ENCODE peak calls at places on chromosomes 7 and 10, in eight cellular contexts. One of them, this sample, is unnamed.

GRCh38 chr10:70935125-70935625 is 46.8 kb upstream of the PCBD1 start:
- DNase-seq in CD8-positive, alpha-beta T cell: no peak
- DNase-seq in activated CD8-positive, alpha-beta memory T cell treated with anti-CD3 and anti-CD28 coated beads for 48 hours: no peak
- DNase-seq in H9: no peak
- DNase-seq in 8988T: no peak
- DNase-seq in GM12891: no peak
- DNase-seq in dorsolateral prefrontal cortex: no peak
- DNase-seq in stimulated activated CD4-positive, alpha-beta T cell treated with anti-CD3 and anti-CD28 coated beads, Interleukin-1b, Interleukin-23, amount 100 ng/mL, for 4 hours: no peak
- DNase-seq in this sample: no peak

GRCh38 chr10:34702093-34702952 is 112.8 kb downstream of the PARD3 start:
- DNase-seq in CD8-positive, alpha-beta T cell: no peak
- DNase-seq in activated CD8-positive, alpha-beta memory T cell treated with anti-CD3 and anti-CD28 coated beads for 48 hours: no peak
- DNase-seq in H9: no peak
- DNase-seq in 8988T: no peak
- DNase-seq in GM12891: no peak
- DNase-seq in dorsolateral prefrontal cortex: no peak
- DNase-seq in stimulated activated CD4-positive, alpha-beta T cell treated with anti-CD3 and anti-CD28 coated beads, Interleukin-1b, Interleukin-23, amount 100 ng/mL, for 4 hours: no peak
- DNase-seq in this sample: no peak

GRCh38 chr7:34066968-34067367 is 161.6 kb downstream of the BMPER start:
- DNase-seq in CD8-positive, alpha-beta T cell: no peak
- DNase-seq in activated CD8-positive, alpha-beta memory T cell treated with anti-CD3 and anti-CD28 coated beads for 48 hours: no peak
- DNase-seq in H9: peak
- DNase-seq in 8988T: no peak
- DNase-seq in GM12891: no peak
- DNase-seq in dorsolateral prefrontal cortex: no peak
- DNase-seq in stimulated activated CD4-positive, alpha-beta T cell treated with anti-CD3 and anti-CD28 coated beads, Interleukin-1b, Interleukin-23, amount 100 ng/mL, for 4 hours: no peak
- DNase-seq in this sample: no peak

GRCh38 chr7:128962837-128963236 is 25.1 kb downstream of the IRF5 start:
- DNase-seq in CD8-positive, alpha-beta T cell: no peak
- DNase-seq in activated CD8-positive, alpha-beta memory T cell treated with anti-CD3 and anti-CD28 coated beads for 48 hours: no peak
- DNase-seq in H9: no peak
- DNase-seq in 8988T: no peak
- DNase-seq in GM12891: no peak
- DNase-seq in dorsolateral prefrontal cortex: no peak
- DNase-seq in stimulated activated CD4-positive, alpha-beta T cell treated with anti-CD3 and anti-CD28 coated beads, Interleukin-1b, Interleukin-23, amount 100 ng/mL, for 4 hours: no peak
- DNase-seq in this sample: no peak

GRCh38 chr10:88831709-88832108 is 19.9 kb downstream of the ANKRD22 start:
- DNase-seq in CD8-positive, alpha-beta T cell: peak
- DNase-seq in activated CD8-positive, alpha-beta memory T cell treated with anti-CD3 and anti-CD28 coated beads for 48 hours: no peak
- DNase-seq in H9: no peak
- DNase-seq in 8988T: no peak
- DNase-seq in GM12891: no peak
- DNase-seq in dorsolateral prefrontal cortex: no peak
- DNase-seq in stimulated activated CD4-positive, alpha-beta T cell treated with anti-CD3 and anti-CD28 coated beads, Interleukin-1b, Interleukin-23, amount 100 ng/mL, for 4 hours: no peak
- DNase-seq in this sample: peak

GRCh38 chr10:131991726-131992125 is 10.0 kb upstream of the BNIP3 start:
- DNase-seq in CD8-positive, alpha-beta T cell: no peak
- DNase-seq in activated CD8-positive, alpha-beta memory T cell treated with anti-CD3 and anti-CD28 coated beads for 48 hours: no peak
- DNase-seq in H9: no peak
- DNase-seq in 8988T: no peak
- DNase-seq in GM12891: no peak
- DNase-seq in dorsolateral prefrontal cortex: no peak
- DNase-seq in stimulated activated CD4-positive, alpha-beta T cell treated with anti-CD3 and anti-CD28 coated beads, Interleukin-1b, Interleukin-23, amount 100 ng/mL, for 4 hours: no peak
- DNase-seq in this sample: no peak

GRCh38 chr7:5423272-5423843 is at the start of gene TNRC18:
- DNase-seq in CD8-positive, alpha-beta T cell: no peak
- DNase-seq in activated CD8-positive, alpha-beta memory T cell treated with anti-CD3 and anti-CD28 coated beads for 48 hours: no peak
- DNase-seq in H9: no peak
- DNase-seq in 8988T: peak
- DNase-seq in GM12891: no peak
- DNase-seq in dorsolateral prefrontal cortex: no peak
- DNase-seq in stimulated activated CD4-positive, alpha-beta T cell treated with anti-CD3 and anti-CD28 coated beads, Interleukin-1b, Interleukin-23, amount 100 ng/mL, for 4 hours: no peak
- DNase-seq in this sample: no peak

GRCh38 chr7:48242846-48243245 is 71.6 kb downstream of the ABCA13 start:
- DNase-seq in CD8-positive, alpha-beta T cell: no peak
- DNase-seq in activated CD8-positive, alpha-beta memory T cell treated with anti-CD3 and anti-CD28 coated beads for 48 hours: no peak
- DNase-seq in H9: no peak
- DNase-seq in 8988T: no peak
- DNase-seq in GM12891: no peak
- DNase-seq in dorsolateral prefrontal cortex: no peak
- DNase-seq in stimulated activated CD4-positive, alpha-beta T cell treated with anti-CD3 and anti-CD28 coated beads, Interleukin-1b, Interleukin-23, amount 100 ng/mL, for 4 hours: no peak
- DNase-seq in this sample: no peak

GRCh38 chr7:142896151-142896550 is 10.6 kb upstream of the TRPV6 start:
- DNase-seq in CD8-positive, alpha-beta T cell: peak
- DNase-seq in activated CD8-positive, alpha-beta memory T cell treated with anti-CD3 and anti-CD28 coated beads for 48 hours: no peak
- DNase-seq in H9: peak
- DNase-seq in 8988T: no peak
- DNase-seq in GM12891: no peak
- DNase-seq in dorsolateral prefrontal cortex: no peak
- DNase-seq in stimulated activated CD4-positive, alpha-beta T cell treated with anti-CD3 and anti-CD28 coated beads, Interleukin-1b, Interleukin-23, amount 100 ng/mL, for 4 hours: no peak
- DNase-seq in this sample: no peak

GRCh38 chr7:68247566-68247965 is 1250.9 kb downstream of the TYW1 start:
- DNase-seq in CD8-positive, alpha-beta T cell: no peak
- DNase-seq in activated CD8-positive, alpha-beta memory T cell treated with anti-CD3 and anti-CD28 coated beads for 48 hours: no peak
- DNase-seq in H9: no peak
- DNase-seq in 8988T: no peak
- DNase-seq in GM12891: no peak
- DNase-seq in dorsolateral prefrontal cortex: no peak
- DNase-seq in stimulated activated CD4-positive, alpha-beta T cell treated with anti-CD3 and anti-CD28 coated beads, Interleukin-1b, Interleukin-23, amount 100 ng/mL, for 4 hours: no peak
- DNase-seq in this sample: no peak

GRCh38 chr10:88962336-88962735 is 9.8 kb upstream of the ACTA2 start:
- DNase-seq in CD8-positive, alpha-beta T cell: no peak
- DNase-seq in activated CD8-positive, alpha-beta memory T cell treated with anti-CD3 and anti-CD28 coated beads for 48 hours: no peak
- DNase-seq in H9: no peak
- DNase-seq in 8988T: no peak
- DNase-seq in GM12891: no peak
- DNase-seq in dorsolateral prefrontal cortex: no peak
- DNase-seq in stimulated activated CD4-positive, alpha-beta T cell treated with anti-CD3 and anti-CD28 coated beads, Interleukin-1b, Interleukin-23, amount 100 ng/mL, for 4 hours: no peak
- DNase-seq in this sample: no peak

GRCh38 chr10:48454302-48455054 is 148.0 kb downstream of the MAPK8 start:
- DNase-seq in CD8-positive, alpha-beta T cell: peak
- DNase-seq in activated CD8-positive, alpha-beta memory T cell treated with anti-CD3 and anti-CD28 coated beads for 48 hours: no peak
- DNase-seq in H9: no peak
- DNase-seq in 8988T: no peak
- DNase-seq in GM12891: no peak
- DNase-seq in dorsolateral prefrontal cortex: peak
- DNase-seq in stimulated activated CD4-positive, alpha-beta T cell treated with anti-CD3 and anti-CD28 coated beads, Interleukin-1b, Interleukin-23, amount 100 ng/mL, for 4 hours: no peak
- DNase-seq in this sample: no peak

GRCh38 chr7:26153823-26154783 is 2.1 kb downstream of the NFE2L3 start:
- DNase-seq in CD8-positive, alpha-beta T cell: no peak
- DNase-seq in activated CD8-positive, alpha-beta memory T cell treated with anti-CD3 and anti-CD28 coated beads for 48 hours: no peak
- DNase-seq in H9: peak
- DNase-seq in 8988T: peak
- DNase-seq in GM12891: no peak
- DNase-seq in dorsolateral prefrontal cortex: no peak
- DNase-seq in stimulated activated CD4-positive, alpha-beta T cell treated with anti-CD3 and anti-CD28 coated beads, Interleukin-1b, Interleukin-23, amount 100 ng/mL, for 4 hours: peak
- DNase-seq in this sample: no peak

GRCh38 chr7:151710646-151711434 is 166.1 kb downstream of the PRKAG2 start:
- DNase-seq in CD8-positive, alpha-beta T cell: no peak
- DNase-seq in activated CD8-positive, alpha-beta memory T cell treated with anti-CD3 and anti-CD28 coated beads for 48 hours: no peak
- DNase-seq in H9: no peak
- DNase-seq in 8988T: no peak
- DNase-seq in GM12891: no peak
- DNase-seq in dorsolateral prefrontal cortex: no peak
- DNase-seq in stimulated activated CD4-positive, alpha-beta T cell treated with anti-CD3 and anti-CD28 coated beads, Interleukin-1b, Interleukin-23, amount 100 ng/mL, for 4 hours: no peak
- DNase-seq in this sample: no peak

GRCh38 chr7:28293529-28293835 is 112.9 kb upstream of the JAZF1 start:
- DNase-seq in CD8-positive, alpha-beta T cell: no peak
- DNase-seq in activated CD8-positive, alpha-beta memory T cell treated with anti-CD3 and anti-CD28 coated beads for 48 hours: no peak
- DNase-seq in H9: no peak
- DNase-seq in 8988T: no peak
- DNase-seq in GM12891: no peak
- DNase-seq in dorsolateral prefrontal cortex: no peak
- DNase-seq in stimulated activated CD4-positive, alpha-beta T cell treated with anti-CD3 and anti-CD28 coated beads, Interleukin-1b, Interleukin-23, amount 100 ng/mL, for 4 hours: no peak
- DNase-seq in this sample: no peak